ENCODE peak calls at places on chromosomes 11 and 22, in ten cellular contexts. E is cardiac fibroblast, Z is gastrocnemius medialis, P is fibroblast of lung, X is vagina, D is heart left ventricle, Q is colonic mucosa, T is lower leg skin, W is GM10248, M is transverse colon. G is an unnamed sample.

GRCh38 chr11:112949781-112950575 is 11.2 kb upstream of the NCAM1 start:
- DNase-seq in E (no peak), Z (no peak), P (no peak), X (no peak), D (peak), Q (no peak), T (no peak), W (no peak), M (no peak), G (no peak)

GRCh38 chr22:36256474-36256873 is 3.5 kb downstream of the APOL1 start:
- DNase-seq in E (no peak), Z (no peak), P (no peak), X (no peak), D (no peak), Q (no peak), T (no peak), W (no peak), M (no peak), G (no peak)

GRCh38 chr11:109940816-109941215 is 152.4 kb upstream of the ZC3H12C start:
- DNase-seq in E (peak), Z (no peak), P (peak), X (no peak), D (no peak), Q (no peak), T (no peak), W (no peak), M (no peak), G (no peak)

GRCh38 chr11:17371614-17372013 is 16.8 kb downstream of the KCNJ11 start:
- DNase-seq in E (peak), Z (no peak), P (peak), X (no peak), D (no peak), Q (no peak), T (no peak), W (no peak), M (no peak), G (no peak)

GRCh38 chr22:35437038-35437437 is 37.1 kb downstream of the MCM5 start:
- DNase-seq in E (peak), Z (no peak), P (no peak), X (no peak), D (no peak), Q (no peak), T (no peak), W (no peak), M (no peak), G (no peak)

GRCh38 chr22:19869497-19870152 is 15.0 kb upstream of the GNB1L start:
- DNase-seq in E (no peak), Z (no peak), P (no peak), X (no peak), D (no peak), Q (peak), T (no peak), W (no peak), M (no peak), G (no peak)

GRCh38 chr11:39741066-39741465 is 1718.4 kb downstream of the LRRC4C start:
- DNase-seq in E (no peak), Z (no peak), P (peak), X (no peak), D (no peak), Q (no peak), T (no peak), W (no peak), M (no peak), G (no peak)

GRCh38 chr22:42961815-42962214 is 53.1 kb downstream of the PACSIN2 start:
- DNase-seq in E (no peak), Z (no peak), P (no peak), X (no peak), D (no peak), Q (no peak), T (no peak), W (no peak), M (no peak), G (no peak)

GRCh38 chr11:106378513-106379179 is 301.2 kb downstream of the AASDHPPT start:
- DNase-seq in E (no peak), Z (no peak), P (no peak), X (no peak), D (no peak), Q (no peak), T (no peak), W (no peak), M (no peak), G (no peak)

GRCh38 chr11:34468209-34468841 is 29.6 kb downstream of the CAT start:
- DNase-seq in E (peak), Z (no peak), P (no peak), X (no peak), D (no peak), Q (peak), T (no peak), W (peak), M (peak), G (no peak)

GRCh38 chr22:45006101-45006872 is 3.5 kb downstream of the PHF21B start:
- DNase-seq in E (no peak), Z (no peak), P (no peak), X (no peak), D (no peak), Q (no peak), T (no peak), W (no peak), M (no peak), G (no peak)

GRCh38 chr11:82978422-82979099 is 77.0 kb downstream of the DDIAS start:
- DNase-seq in E (peak), Z (no peak), P (peak), X (no peak), D (no peak), Q (no peak), T (no peak), W (no peak), M (no peak), G (no peak)

GRCh38 chr11:103055174-103055890 is 36.6 kb downstream of the DCUN1D5 start:
- DNase-seq in E (peak), Z (no peak), P (peak), X (no peak), D (no peak), Q (no peak), T (no peak), W (peak), M (no peak), G (no peak)

GRCh38 chr22:50445071-50445879 is 29.6 kb downstream of the SBF1 start:
- DNase-seq in E (no peak), Z (no peak), P (no peak), X (no peak), D (no peak), Q (no peak), T (no peak), W (no peak), M (no peak), G (peak)

GRCh38 chr11:116422976-116423375 is 349.8 kb downstream of the BUD13 start:
- DNase-seq in E (no peak), Z (no peak), P (no peak), X (no peak), D (no peak), Q (no peak), T (no peak), W (no peak), M (no peak), G (peak)

GRCh38 chr11:126725043-126725442 is 275.5 kb downstream of the KIRREL3 start:
- DNase-seq in E (no peak), Z (no peak), P (no peak), X (no peak), D (no peak), Q (no peak), T (no peak), W (no peak), M (no peak), G (no peak)

GRCh38 chr11:99589771-99590170 is 569.0 kb downstream of the CNTN5 start:
- DNase-seq in E (no peak), Z (no peak), P (no peak), X (no peak), D (no peak), Q (no peak), T (no peak), W (no peak), M (no peak), G (no peak)

GRCh38 chr11:65502852-65503603 is 4.2 kb downstream of the MALAT1 start:
- DNase-seq in E (peak), Z (no peak), P (peak), X (no peak), D (no peak), Q (no peak), T (no peak), W (no peak), M (no peak), G (no peak)

GRCh38 chr11:120985718-120986569 is 38.0 kb upstream of the TBCEL start:
- DNase-seq in E (peak), Z (no peak), P (peak), X (no peak), D (no peak), Q (peak), T (no peak), W (peak), M (peak), G (peak)

GRCh38 chr11:105298630-105299029 is 159.1 kb upstream of the CARD18 start:
- DNase-seq in E (peak), Z (no peak), P (peak), X (no peak), D (no peak), Q (no peak), T (no peak), W (no peak), M (no peak), G (no peak)

GRCh38 chr22:43289976-43290663 is 53.1 kb downstream of the SCUBE1 start:
- DNase-seq in E (peak), Z (peak), P (peak), X (no peak), D (no peak), Q (no peak), T (peak), W (no peak), M (no peak), G (no peak)

GRCh38 chr11:75421035-75421602 is 11.9 kb downstream of the KLHL35 start:
- DNase-seq in E (no peak), Z (no peak), P (no peak), X (no peak), D (no peak), Q (no peak), T (no peak), W (no peak), M (no peak), G (peak)

GRCh38 chr22:44118645-44119315 is 61.9 kb upstream of the PARVG start:
- DNase-seq in E (no peak), Z (no peak), P (no peak), X (no peak), D (no peak), Q (no peak), T (no peak), W (no peak), M (no peak), G (no peak)

GRCh38 chr22:23075525-23076216 is 5.4 kb downstream of the GNAZ start:
- DNase-seq in E (no peak), Z (no peak), P (no peak), X (no peak), D (no peak), Q (no peak), T (no peak), W (no peak), M (no peak), G (no peak)

GRCh38 chr11:17601206-17602075 is 54.4 kb downstream of the OTOG start:
- DNase-seq in E (no peak), Z (no peak), P (peak), X (no peak), D (no peak), Q (peak), T (no peak), W (no peak), M (no peak), G (no peak)

GRCh38 chr22:19325296-19325950 is 33.9 kb upstream of the CLTCL1 start:
- DNase-seq in E (peak), Z (no peak), P (peak), X (no peak), D (no peak), Q (no peak), T (no peak), W (no peak), M (no peak), G (no peak)

GRCh38 chr22:46064236-46064965 is 85.9 kb upstream of the PPARA start:
- DNase-seq in E (peak), Z (peak), P (peak), X (no peak), D (peak), Q (no peak), T (no peak), W (no peak), M (peak), G (peak)

GRCh38 chr11:12678092-12678491 is 3.9 kb downstream of the TEAD1 start:
- DNase-seq in E (no peak), Z (no peak), P (no peak), X (no peak), D (no peak), Q (no peak), T (no peak), W (no peak), M (no peak), G (no peak)

GRCh38 chr11:106697058-106697457 is 321.2 kb downstream of the GUCY1A2 start:
- DNase-seq in E (peak), Z (no peak), P (peak), X (no peak), D (no peak), Q (no peak), T (no peak), W (no peak), M (no peak), G (no peak)

GRCh38 chr22:24697671-24698082 is 76.8 kb downstream of the PIWIL3 start:
- DNase-seq in E (no peak), Z (peak), P (no peak), X (no peak), D (no peak), Q (peak), T (peak), W (no peak), M (peak), G (no peak)

GRCh38 chr22:40890881-40891280 is 29.0 kb upstream of the DNAJB7 start:
- DNase-seq in E (peak), Z (no peak), P (peak), X (no peak), D (no peak), Q (no peak), T (no peak), W (no peak), M (no peak), G (no peak)

GRCh38 chr11:73875840-73876239 is 806 bp downstream of the COA4 start:
- DNase-seq in E (no peak), Z (no peak), P (no peak), X (no peak), D (no peak), Q (peak), T (no peak), W (no peak), M (no peak), G (peak)

GRCh38 chr11:96306933-96307747 is 35.9 kb downstream of the MAML2 start:
- DNase-seq in E (peak), Z (peak), P (peak), X (no peak), D (peak), Q (peak), T (peak), W (no peak), M (peak), G (no peak)
- TF ChIP-seq CTCF in E (no peak), Z (no peak), P (no peak), X (no peak), D (no peak), Q (no peak), T (no peak), W (no peak), M (no peak), G (no peak)

GRCh38 chr11:132026746-132027145 is 656.3 kb downstream of the NTM start:
- DNase-seq in E (no peak), Z (no peak), P (no peak), X (no peak), D (no peak), Q (no peak), T (no peak), W (no peak), M (no peak), G (no peak)

GRCh38 chr11:132032555-132032954 is 662.1 kb downstream of the NTM start:
- DNase-seq in E (peak), Z (no peak), P (peak), X (no peak), D (no peak), Q (no peak), T (no peak), W (no peak), M (no peak), G (no peak)

GRCh38 chr11:132024587-132025295 is 654.3 kb downstream of the NTM start:
- DNase-seq in E (peak), Z (no peak), P (peak), X (no peak), D (no peak), Q (no peak), T (no peak), W (peak), M (no peak), G (no peak)

GRCh38 chr11:132030896-132031295 is 660.5 kb downstream of the NTM start:
- DNase-seq in E (no peak), Z (no peak), P (peak), X (no peak), D (no peak), Q (no peak), T (no peak), W (no peak), M (no peak), G (no peak)

DNA sequence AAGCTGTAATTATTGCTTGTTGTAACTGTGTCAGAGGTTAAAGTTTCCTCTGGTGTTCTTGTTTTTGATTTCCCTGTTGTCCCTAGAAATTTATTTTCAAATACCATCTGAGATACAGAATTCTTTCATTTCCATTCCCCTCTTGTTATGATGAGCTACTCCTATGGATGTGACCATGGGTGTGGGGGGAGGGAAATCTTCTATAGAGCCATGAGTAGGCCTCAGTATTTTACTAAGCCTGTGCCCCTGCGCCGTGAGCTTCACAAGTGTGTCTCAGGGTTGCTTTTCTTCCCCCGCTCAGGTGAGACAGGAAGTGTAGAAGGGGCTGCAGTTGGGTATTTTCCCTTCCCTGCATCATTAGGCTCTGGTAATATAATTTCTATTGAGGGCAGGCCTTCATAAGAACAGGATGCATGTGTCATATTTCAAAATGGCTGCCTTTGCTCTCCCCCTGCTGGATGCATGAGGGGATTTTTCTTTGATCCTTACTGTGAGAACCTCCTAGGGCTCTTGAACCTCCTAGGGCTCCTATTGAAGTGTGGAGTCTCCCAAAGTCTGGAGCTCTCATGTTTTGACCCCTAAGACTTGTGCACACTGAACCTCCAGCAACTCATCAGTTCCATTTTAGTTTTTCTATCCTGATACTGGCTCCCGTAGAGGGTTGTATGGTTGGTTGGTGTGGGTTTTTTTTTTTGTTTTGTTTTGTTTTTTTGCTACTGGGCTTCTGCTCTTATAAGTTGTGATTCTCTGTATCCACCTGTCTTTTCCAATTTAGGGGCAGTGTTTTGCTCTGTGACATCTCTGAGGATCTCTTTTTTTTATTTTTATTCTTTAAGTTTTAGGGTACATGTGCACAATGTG is 658.2 kb downstream of the NTM start:
- DNase-seq in E (peak), Z (no peak), P (no peak), X (no peak), D (no peak), Q (peak), T (no peak), W (no peak), M (peak), G (peak)
- TF ChIP-seq CTCF in E (peak), Z (no peak), P (peak), X (peak), D (peak), Q (no peak), T (no peak), W (no peak), M (no peak), G (peak)

GRCh38 chr22:32474635-32475427 is at the start of gene FBXO7:
- DNase-seq in E (peak), Z (peak), P (peak), X (no peak), D (peak), Q (peak), T (peak), W (peak), M (peak), G (peak)
- TF ChIP-seq CTCF in E (peak), Z (peak), P (peak), X (peak), D (no peak), Q (no peak), T (peak), W (peak), M (peak), G (no peak)

GRCh38 chr11:35800970-35801953 is 138.7 kb downstream of the TRIM44 start:
- DNase-seq in E (no peak), Z (no peak), P (no peak), X (no peak), D (no peak), Q (no peak), T (no peak), W (peak), M (no peak), G (no peak)

GRCh38 chr11:35798423-35798822 is 135.8 kb downstream of the TRIM44 start:
- DNase-seq in E (peak), Z (no peak), P (peak), X (no peak), D (no peak), Q (no peak), T (no peak), W (no peak), M (no peak), G (no peak)

GRCh38 chr11:35802221-35802620 is 139.6 kb downstream of the TRIM44 start:
- DNase-seq in E (no peak), Z (no peak), P (no peak), X (no peak), D (no peak), Q (no peak), T (no peak), W (no peak), M (no peak), G (no peak)

GRCh38 chr11:35798983-35799382 is 136.4 kb downstream of the TRIM44 start:
- DNase-seq in E (no peak), Z (no peak), P (no peak), X (no peak), D (no peak), Q (no peak), T (no peak), W (no peak), M (no peak), G (no peak)

DNA sequence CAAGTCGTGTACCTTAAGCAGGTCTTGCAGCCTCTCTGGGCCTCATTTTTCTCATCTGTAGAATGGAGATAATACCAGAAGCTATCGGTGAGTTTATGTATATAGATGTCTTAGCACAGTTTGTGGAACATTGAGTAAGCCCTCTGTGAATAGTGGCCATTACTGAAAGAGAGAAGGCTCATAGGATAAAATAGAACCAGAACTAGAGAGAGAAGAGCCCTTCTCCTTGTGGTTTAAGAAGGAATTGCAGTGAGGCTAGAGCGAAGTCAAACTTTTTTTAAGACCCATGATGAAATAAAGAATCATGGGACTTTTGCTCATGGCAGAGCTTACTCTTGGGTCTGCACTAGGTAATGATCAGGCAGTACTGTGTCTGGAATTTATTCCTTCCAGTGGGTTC is 137.1 kb downstream of the TRIM44 start:
- DNase-seq in E (no peak), Z (no peak), P (no peak), X (no peak), D (no peak), Q (no peak), T (no peak), W (no peak), M (no peak), G (no peak)
- TF ChIP-seq CTCF in E (peak), Z (no peak), P (no peak), X (no peak), D (peak), Q (no peak), T (no peak), W (no peak), M (no peak), G (peak)

GRCh38 chr11:19808076-19808911 is 95.7 kb downstream of the NAV2 start:
- DNase-seq in E (no peak), Z (no peak), P (no peak), X (no peak), D (no peak), Q (no peak), T (no peak), W (no peak), M (no peak), G (no peak)
- TF ChIP-seq CTCF in E (no peak), Z (no peak), P (no peak), X (no peak), D (peak), Q (no peak), T (no peak), W (peak), M (no peak), G (no peak)

GRCh38 chr11:68411501-68411991 is 49.0 kb upstream of the PPP6R3 start:
- DNase-seq in E (no peak), Z (peak), P (no peak), X (no peak), D (no peak), Q (peak), T (no peak), W (no peak), M (peak), G (no peak)
- TF ChIP-seq CTCF in E (no peak), Z (no peak), P (no peak), X (no peak), D (no peak), Q (no peak), T (no peak), W (no peak), M (peak), G (no peak)

G was measured in glutamatergic neuron.